ENCODE peak calls at places on chromosomes 1 and 21, in five cellular contexts. One of them, this sample, is unnamed.

GRCh38 chr1:33099290-33100118 is 18.6 kb downstream of the AZIN2 start:
- DNase-seq in body of pancreas: no peak
- DNase-seq in IMR-90: peak
- DNase-seq in heart left ventricle: no peak
- DNase-seq in suprapubic skin: no peak
- DNase-seq in this sample: peak

GRCh38 chr1:26112407-26112775 is 767 bp downstream of the PDIK1L start:
- DNase-seq in suprapubic skin: no peak
- DNase-seq in body of pancreas: no peak
- DNase-seq in IMR-90: no peak
- DNase-seq in heart left ventricle: no peak
- DNase-seq in this sample: no peak

GRCh38 chr1:67142931-67143330 is 8.2 kb upstream of the C1orf141 start:
- DNase-seq in suprapubic skin: no peak
- DNase-seq in heart left ventricle: no peak
- DNase-seq in IMR-90: no peak
- DNase-seq in body of pancreas: no peak
- DNase-seq in this sample: no peak

GRCh38 chr1:244048566-244049141 is 2.4 kb upstream of the ZBTB18 start:
- DNase-seq in heart left ventricle: no peak
- DNase-seq in body of pancreas: no peak
- DNase-seq in IMR-90: no peak
- DNase-seq in suprapubic skin: no peak
- DNase-seq in this sample: no peak

GRCh38 chr1:239861985-239862384 is 229.7 kb upstream of the FMN2 start:
- DNase-seq in body of pancreas: no peak
- DNase-seq in heart left ventricle: no peak
- DNase-seq in suprapubic skin: no peak
- DNase-seq in IMR-90: no peak
- DNase-seq in this sample: no peak

GRCh38 chr21:27110956-27111355 is 144.1 kb upstream of the ADAMTS5 start:
- DNase-seq in suprapubic skin: no peak
- DNase-seq in heart left ventricle: no peak
- DNase-seq in body of pancreas: no peak
- DNase-seq in IMR-90: no peak
- DNase-seq in this sample: no peak

GRCh38 chr1:16078925-16079656 is 5.6 kb upstream of the FAM131C start:
- DNase-seq in body of pancreas: peak
- DNase-seq in IMR-90: peak
- DNase-seq in heart left ventricle: peak
- DNase-seq in suprapubic skin: peak
- DNase-seq in this sample: peak

GRCh38 chr1:93692983-93693591 is 11.4 kb upstream of the BCAR3 start:
- DNase-seq in heart left ventricle: no peak
- DNase-seq in body of pancreas: no peak
- DNase-seq in IMR-90: peak
- DNase-seq in suprapubic skin: no peak
- DNase-seq in this sample: no peak

GRCh38 chr1:232211149-232211548 is 418.8 kb downstream of the SIPA1L2 start:
- DNase-seq in body of pancreas: no peak
- DNase-seq in suprapubic skin: no peak
- DNase-seq in heart left ventricle: no peak
- DNase-seq in IMR-90: no peak
- DNase-seq in this sample: no peak

GRCh38 chr1:20634065-20634593 is 871 bp downstream of the PINK1 start:
- DNase-seq in body of pancreas: no peak
- DNase-seq in IMR-90: no peak
- DNase-seq in suprapubic skin: no peak
- DNase-seq in heart left ventricle: no peak
- DNase-seq in this sample: no peak

GRCh38 chr21:38688068-38688467 is 117.7 kb upstream of the ETS2 start:
- DNase-seq in heart left ventricle: no peak
- DNase-seq in body of pancreas: no peak
- DNase-seq in IMR-90: no peak
- DNase-seq in suprapubic skin: no peak
- DNase-seq in this sample: no peak

GRCh38 chr1:25820247-25821111 is 725 bp downstream of the MTFR1L start:
- DNase-seq in IMR-90: peak
- DNase-seq in body of pancreas: peak
- DNase-seq in suprapubic skin: peak
- DNase-seq in heart left ventricle: no peak
- DNase-seq in this sample: no peak

GRCh38 chr1:236395780-236396664 is 1.9 kb downstream of the EDARADD start:
- DNase-seq in body of pancreas: no peak
- DNase-seq in IMR-90: no peak
- DNase-seq in suprapubic skin: no peak
- DNase-seq in heart left ventricle: no peak
- DNase-seq in this sample: no peak

GRCh38 chr1:101136739-101137138 is 100.1 kb upstream of the S1PR1 start:
- DNase-seq in IMR-90: peak
- DNase-seq in suprapubic skin: no peak
- DNase-seq in body of pancreas: no peak
- DNase-seq in heart left ventricle: no peak
- DNase-seq in this sample: no peak

GRCh38 chr1:202101182-202101581 is 21.5 kb upstream of the GPR37L1 start:
- DNase-seq in suprapubic skin: no peak
- DNase-seq in IMR-90: no peak
- DNase-seq in heart left ventricle: no peak
- DNase-seq in body of pancreas: no peak
- DNase-seq in this sample: no peak

GRCh38 chr21:44920694-44921604 is at the start of gene ITGB2:
- DNase-seq in suprapubic skin: no peak
- DNase-seq in heart left ventricle: peak
- DNase-seq in IMR-90: no peak
- DNase-seq in body of pancreas: no peak
- DNase-seq in this sample: no peak

GRCh38 chr1:38179423-38179822 is 132.8 kb upstream of the POU3F1 start:
- DNase-seq in heart left ventricle: peak
- DNase-seq in IMR-90: no peak
- DNase-seq in suprapubic skin: no peak
- DNase-seq in body of pancreas: peak
- DNase-seq in this sample: no peak

GRCh38 chr1:192243721-192244120 is 73.1 kb upstream of the RGS21 start:
- DNase-seq in body of pancreas: no peak
- DNase-seq in IMR-90: peak
- DNase-seq in heart left ventricle: no peak
- DNase-seq in suprapubic skin: no peak
- DNase-seq in this sample: no peak

GRCh38 chr1:151693057-151693651 is 23.4 kb downstream of the CELF3 start:
- DNase-seq in heart left ventricle: no peak
- DNase-seq in body of pancreas: no peak
- DNase-seq in suprapubic skin: no peak
- DNase-seq in IMR-90: peak
- DNase-seq in this sample: no peak

GRCh38 chr1:10521537-10522157 is 46.9 kb downstream of the PEX14 start:
- DNase-seq in IMR-90: no peak
- DNase-seq in heart left ventricle: no peak
- DNase-seq in body of pancreas: no peak
- DNase-seq in suprapubic skin: no peak
- DNase-seq in this sample: no peak

GRCh38 chr1:180926164-180926981 is 13.7 kb downstream of the KIAA1614 start:
- DNase-seq in IMR-90: peak
- DNase-seq in suprapubic skin: no peak
- DNase-seq in heart left ventricle: peak
- DNase-seq in body of pancreas: no peak
- DNase-seq in this sample: no peak

GRCh38 chr1:41149570-41149969 is 92.5 kb downstream of the SCMH1 start:
- DNase-seq in IMR-90: no peak
- DNase-seq in heart left ventricle: no peak
- DNase-seq in body of pancreas: no peak
- DNase-seq in suprapubic skin: no peak
- DNase-seq in this sample: no peak

GRCh38 chr1:41152622-41153044 is 89.5 kb downstream of the SCMH1 start:
- DNase-seq in heart left ventricle: no peak
- DNase-seq in IMR-90: peak
- DNase-seq in suprapubic skin: no peak
- DNase-seq in body of pancreas: no peak
- DNase-seq in this sample: no peak

GRCh38 chr1:41155105-41155504 is 87.0 kb downstream of the SCMH1 start:
- DNase-seq in body of pancreas: no peak
- DNase-seq in heart left ventricle: no peak
- DNase-seq in suprapubic skin: no peak
- DNase-seq in IMR-90: no peak
- DNase-seq in this sample: no peak

GRCh38 chr1:41151846-41152245 is 90.3 kb downstream of the SCMH1 start:
- DNase-seq in body of pancreas: no peak
- DNase-seq in heart left ventricle: no peak
- DNase-seq in suprapubic skin: no peak
- DNase-seq in IMR-90: no peak
- DNase-seq in this sample: no peak

GRCh38 chr1:41153750-41154274 is 88.3 kb downstream of the SCMH1 start:
- DNase-seq in body of pancreas: no peak
- DNase-seq in IMR-90: no peak
- DNase-seq in heart left ventricle: no peak
- DNase-seq in suprapubic skin: no peak
- DNase-seq in this sample: no peak
- H3K27ac ChIP-seq in body of pancreas: no peak
- H3K27ac ChIP-seq in IMR-90: peak
- H3K27ac ChIP-seq in heart left ventricle: no peak
- H3K27ac ChIP-seq in suprapubic skin: no peak
- H3K27ac ChIP-seq in this sample: no peak

GRCh38 chr1:242430956-242431355 is 93.5 kb downstream of the PLD5 start:
- DNase-seq in suprapubic skin: no peak
- DNase-seq in heart left ventricle: no peak
- DNase-seq in IMR-90: no peak
- DNase-seq in body of pancreas: no peak
- DNase-seq in this sample: no peak

GRCh38 chr1:242435200-242435599 is 89.3 kb downstream of the PLD5 start:
- DNase-seq in body of pancreas: no peak
- DNase-seq in suprapubic skin: no peak
- DNase-seq in IMR-90: no peak
- DNase-seq in heart left ventricle: no peak
- DNase-seq in this sample: no peak

GRCh38 chr1:242428403-242429190 is 95.9 kb downstream of the PLD5 start:
- DNase-seq in body of pancreas: no peak
- DNase-seq in suprapubic skin: no peak
- DNase-seq in IMR-90: no peak
- DNase-seq in heart left ventricle: no peak
- DNase-seq in this sample: no peak

GRCh38 chr1:242432491-242433095 is 91.9 kb downstream of the PLD5 start:
- DNase-seq in body of pancreas: no peak
- DNase-seq in heart left ventricle: no peak
- DNase-seq in suprapubic skin: no peak
- DNase-seq in IMR-90: no peak
- DNase-seq in this sample: no peak

GRCh38 chr1:242431786-242432185 is 92.7 kb downstream of the PLD5 start:
- DNase-seq in IMR-90: no peak
- DNase-seq in heart left ventricle: no peak
- DNase-seq in body of pancreas: no peak
- DNase-seq in suprapubic skin: no peak
- DNase-seq in this sample: no peak
- TF ChIP-seq POLR2A in IMR-90: no peak
- TF ChIP-seq POLR2A in heart left ventricle: no peak
- TF ChIP-seq POLR2A in body of pancreas: no peak
- TF ChIP-seq POLR2A in suprapubic skin: no peak
- TF ChIP-seq POLR2A in this sample: no peak

GRCh38 chr1:228206582-228207351 is 1.1 kb upstream of the OBSCN start:
- DNase-seq in suprapubic skin: peak
- DNase-seq in heart left ventricle: no peak
- DNase-seq in body of pancreas: no peak
- DNase-seq in IMR-90: no peak
- DNase-seq in this sample: no peak

GRCh38 chr1:228208831-228209524 is 1.1 kb downstream of the OBSCN start:
- DNase-seq in heart left ventricle: no peak
- DNase-seq in suprapubic skin: peak
- DNase-seq in body of pancreas: no peak
- DNase-seq in IMR-90: no peak
- DNase-seq in this sample: no peak

GRCh38 chr1:228207851-228208821 is at the start of gene OBSCN:
- DNase-seq in body of pancreas: no peak
- DNase-seq in suprapubic skin: peak
- DNase-seq in heart left ventricle: peak
- DNase-seq in IMR-90: no peak
- DNase-seq in this sample: peak

GRCh38 chr1:228205526-228206436 is 2.1 kb upstream of the OBSCN start:
- DNase-seq in body of pancreas: no peak
- DNase-seq in suprapubic skin: peak
- DNase-seq in IMR-90: no peak
- DNase-seq in heart left ventricle: no peak
- DNase-seq in this sample: no peak

DNA sequence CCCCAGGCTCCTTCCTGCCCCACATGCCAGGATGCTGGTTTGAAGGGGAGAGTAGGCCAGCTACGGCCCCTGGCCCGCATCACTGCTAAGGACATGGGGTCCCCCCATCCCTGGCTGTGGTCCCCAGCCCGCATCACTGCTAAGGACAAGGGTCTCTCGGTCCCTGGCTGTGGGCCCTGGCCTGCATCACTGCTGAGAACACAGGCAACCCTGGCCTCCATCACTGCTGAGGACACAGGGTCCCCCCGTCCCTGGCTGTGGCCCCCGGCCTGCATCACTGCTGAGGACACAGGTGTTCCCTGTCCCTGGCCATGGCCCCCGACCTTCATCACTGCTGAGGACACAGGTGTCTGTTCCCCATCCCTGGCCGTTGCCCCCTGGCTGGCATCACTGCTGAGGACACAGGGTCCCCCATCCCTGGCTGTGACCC is 448 bp upstream of the OBSCN start:
- DNase-seq in IMR-90: no peak
- DNase-seq in body of pancreas: no peak
- DNase-seq in suprapubic skin: peak
- DNase-seq in heart left ventricle: no peak
- DNase-seq in this sample: no peak
- TF ChIP-seq CTCF in IMR-90: no peak
- TF ChIP-seq CTCF in body of pancreas: no peak
- TF ChIP-seq CTCF in suprapubic skin: no peak
- TF ChIP-seq CTCF in heart left ventricle: no peak
- TF ChIP-seq CTCF in this sample: no peak

DNA sequence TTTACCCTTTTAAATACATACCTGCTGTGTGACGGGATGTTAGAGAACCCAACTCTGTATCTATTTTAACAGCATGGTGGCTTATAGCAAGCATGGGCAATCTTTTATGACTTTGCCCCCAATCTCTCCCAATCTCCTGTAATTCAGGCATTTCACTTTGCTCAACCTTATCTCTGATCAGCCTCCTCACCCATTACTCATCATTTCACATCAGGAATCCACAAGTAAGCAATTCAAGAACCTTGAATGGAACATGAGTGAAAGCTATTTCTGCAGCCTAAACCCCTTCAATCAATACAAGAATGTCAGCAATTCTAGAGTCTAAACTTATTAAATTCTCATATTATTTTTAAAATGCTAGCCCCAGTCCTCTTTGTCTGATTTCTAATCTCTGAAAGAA is 199.8 kb downstream of the ST6GALNAC3 start:
- DNase-seq in suprapubic skin: no peak
- DNase-seq in heart left ventricle: no peak
- DNase-seq in IMR-90: no peak
- DNase-seq in body of pancreas: no peak
- DNase-seq in this sample: no peak
- H3K27ac ChIP-seq in suprapubic skin: no peak
- H3K27ac ChIP-seq in heart left ventricle: no peak
- H3K27ac ChIP-seq in IMR-90: no peak
- H3K27ac ChIP-seq in body of pancreas: no peak
- H3K27ac ChIP-seq in this sample: no peak

GRCh38 chr21:15064576-15065380 is at the start of gene NRIP1:
- DNase-seq in suprapubic skin: peak
- DNase-seq in heart left ventricle: peak
- DNase-seq in IMR-90: peak
- DNase-seq in body of pancreas: peak
- DNase-seq in this sample: peak
- TF ChIP-seq POLR2A in suprapubic skin: peak
- TF ChIP-seq POLR2A in heart left ventricle: peak
- TF ChIP-seq POLR2A in IMR-90: peak
- TF ChIP-seq POLR2A in body of pancreas: peak
- TF ChIP-seq POLR2A in this sample: peak

This sample was measured in breast epithelium.